ENCODE peak calls at places on chromosome 4, in four cellular contexts. Z is right atrium auricular region, H is K562, W is fibroblast of lung. J is an unnamed sample.

GRCh38 chr4:109266236-109266635 is 36.2 kb downstream of the COL25A1 start:
- DNase-seq in Z (no peak), H (no peak), W (no peak), J (no peak)

GRCh38 chr4:153488719-153489384 is 22.7 kb downstream of the TMEM131L start:
- DNase-seq in Z (no peak), H (no peak), W (peak; percentile 48), J (no peak)

GRCh38 chr4:155911905-155912304 is 8.4 kb downstream of the TDO2 start:
- DNase-seq in Z (no peak), H (no peak), W (no peak), J (no peak)

GRCh38 chr4:182608525-182608924 is 308.7 kb downstream of the DCTD start:
- DNase-seq in Z (no peak), H (no peak), W (no peak), J (no peak)

GRCh38 chr4:54277691-54278090 is 48.6 kb downstream of the PDGFRA start:
- DNase-seq in Z (no peak), H (no peak), W (peak; percentile 91), J (peak; percentile 29)

GRCh38 chr4:142697928-142698327 is 148.2 kb downstream of the INPP4B start:
- DNase-seq in Z (no peak), H (no peak), W (no peak), J (no peak)

GRCh38 chr4:27387706-27388105 is 527.1 kb downstream of the STIM2 start:
- DNase-seq in Z (no peak), H (no peak), W (no peak), J (no peak)

GRCh38 chr4:107876096-107876495 is 51.4 kb downstream of the SGMS2 start:
- DNase-seq in Z (no peak), H (no peak), W (no peak), J (no peak)

GRCh38 chr4:55553442-55553841 is 6.7 kb upstream of the CLOCK start:
- DNase-seq in Z (no peak), H (no peak), W (peak; percentile 68), J (no peak)

GRCh38 chr4:113821851-113822250 is 60.3 kb upstream of the CAMK2D start:
- DNase-seq in Z (no peak), H (no peak), W (peak; percentile 79), J (no peak)

GRCh38 chr4:86523333-86523732 is 70.8 kb upstream of the PTPN13 start:
- DNase-seq in Z (no peak), H (no peak), W (no peak), J (no peak)

GRCh38 chr4:156538210-156538609 is 433.4 kb downstream of the PDGFC start:
- DNase-seq in Z (no peak), H (no peak), W (peak; percentile 76), J (no peak)

GRCh38 chr4:3489451-3489962 is 26.4 kb downstream of the DOK7 start:
- DNase-seq in Z (no peak), H (no peak), W (no peak), J (no peak)

GRCh38 chr4:3838437-3839380 is 72.5 kb downstream of the ADRA2C start:
- DNase-seq in Z (no peak), H (no peak), W (no peak), J (no peak)

DNA sequence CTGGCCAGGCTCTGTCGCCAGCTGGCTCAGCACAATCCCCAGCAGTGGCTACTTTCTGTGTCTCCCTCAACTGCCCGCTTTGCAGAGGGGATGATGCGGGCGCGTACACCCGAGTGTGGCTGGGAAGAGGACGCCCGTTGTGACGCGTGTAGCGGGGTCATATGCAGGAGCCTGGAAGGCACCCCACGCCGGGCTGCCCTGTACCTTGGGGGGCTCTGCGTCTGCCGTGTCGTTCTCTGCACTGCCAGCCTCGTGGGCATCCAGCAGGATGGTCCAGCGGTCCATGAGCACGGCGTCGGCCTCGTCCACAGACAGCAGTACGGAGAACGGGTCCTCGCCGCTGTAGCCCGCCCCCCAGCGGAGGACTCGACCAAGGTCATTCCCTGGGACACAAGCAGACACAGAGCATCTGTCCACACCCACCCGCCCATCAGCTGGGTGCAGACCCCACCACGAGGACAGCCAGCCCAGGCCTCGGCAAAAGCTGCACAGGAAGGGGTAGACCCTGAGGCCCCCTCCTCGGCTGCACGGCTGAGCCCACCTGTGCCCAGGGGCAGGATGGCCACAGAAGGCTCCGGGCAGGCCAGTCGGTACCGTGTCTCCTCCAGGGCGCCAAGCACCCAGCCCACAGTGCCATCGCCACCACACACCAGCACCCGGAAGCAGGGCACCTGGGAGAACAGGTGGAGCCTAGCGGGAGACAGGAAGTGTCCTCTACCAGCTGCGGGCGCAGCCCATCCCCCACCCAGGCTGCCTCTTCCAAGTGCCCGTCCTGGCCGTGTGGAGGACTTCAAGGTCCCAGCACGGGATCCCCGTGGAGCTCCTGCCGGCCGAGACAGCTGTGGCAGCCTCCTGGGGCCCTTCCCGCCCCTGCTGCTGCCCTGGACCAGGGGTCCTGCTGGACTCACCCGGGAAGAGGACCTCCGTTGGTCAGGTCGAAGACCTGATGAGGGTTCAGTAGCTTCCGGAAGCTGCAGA is 10.8 kb downstream of the DGKQ start:
- DNase-seq in Z (no peak), H (no peak), W (no peak), J (no peak)
- H3K4me3 ChIP-seq in Z (no peak overlapping the region), H (no peak overlapping the region), W (no peak overlapping the region), J (no peak overlapping the region)

GRCh38 chr4:892780-893179 is 39.3 kb downstream of the GAK start:
- DNase-seq in Z (no peak), H (no peak), W (no peak), J (no peak)
- H3K36me3 ChIP-seq in Z (peaks cover 71% of the 10 kb centered on the region), H (peaks cover 83% of the 10 kb centered on the region), W (peaks cover 37% of the 10 kb centered on the region), J (no peaks in the 10 kb centered on the region)

GRCh38 chr4:140174535-140174934 is 20.6 kb upstream of the MAML3 start:
- DNase-seq in Z (no peak), H (no peak), W (no peak), J (no peak)

GRCh38 chr4:140180577-140180976 is 26.6 kb upstream of the MAML3 start:
- DNase-seq in Z (no peak), H (no peak), W (no peak), J (no peak)

GRCh38 chr4:140172960-140173359 is 19.0 kb upstream of the MAML3 start:
- DNase-seq in Z (no peak), H (no peak), W (no peak), J (no peak)

GRCh38 chr4:140176735-140177134 is 22.8 kb upstream of the MAML3 start:
- DNase-seq in Z (no peak), H (no peak), W (peak; percentile 76), J (no peak)
- H3K4me3 ChIP-seq in Z (no peak overlapping the region), H (no peak overlapping the region), W (no peak overlapping the region), J (no peak overlapping the region)

DNA sequence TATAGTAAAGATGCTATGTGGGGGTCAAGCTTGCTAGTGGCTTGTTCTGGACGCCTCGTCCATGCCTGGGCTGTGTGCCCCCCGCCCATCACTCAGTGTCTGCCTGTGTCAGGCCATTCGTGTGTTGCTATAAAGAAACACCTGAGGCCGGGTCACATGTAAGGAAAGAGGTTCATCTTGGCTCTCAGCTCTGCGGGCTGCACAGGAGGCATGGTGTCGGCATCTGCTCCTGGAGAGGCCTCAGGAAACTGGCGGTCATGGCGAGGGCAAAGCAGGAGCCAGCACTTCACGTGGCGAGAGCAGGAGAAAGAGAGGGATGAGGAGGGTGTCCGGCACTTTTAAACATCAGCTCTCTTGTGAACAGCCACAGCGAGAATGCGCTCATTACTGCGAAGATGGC is 25.2 kb downstream of the PIGG start:
- DNase-seq in Z (no peak), H (no peak), W (no peak), J (no peak)
- H3K36me3 ChIP-seq in Z (peaks cover 63% of the 10 kb centered on the region), H (peaks cover 68% of the 10 kb centered on the region), W (peaks cover 26% of the 10 kb centered on the region), J (no peaks in the 10 kb centered on the region)

GRCh38 chr4:40628888-40629287 is 776 bp downstream of the RBM47 start:
- DNase-seq in Z (no peak), H (no peak), W (no peak), J (no peak)

GRCh38 chr4:40629401-40630334 is at the start of gene RBM47:
- DNase-seq in Z (no peak), H (no peak), W (peak; percentile 60), J (no peak)

GRCh38 chr4:40626183-40626990 is 3.3 kb downstream of the RBM47 start:
- DNase-seq in Z (no peak), H (no peak), W (peak; percentile 60), J (no peak)

GRCh38 chr4:40627540-40627939 is 2.1 kb downstream of the RBM47 start:
- DNase-seq in Z (no peak), H (no peak), W (no peak), J (no peak)

DNA sequence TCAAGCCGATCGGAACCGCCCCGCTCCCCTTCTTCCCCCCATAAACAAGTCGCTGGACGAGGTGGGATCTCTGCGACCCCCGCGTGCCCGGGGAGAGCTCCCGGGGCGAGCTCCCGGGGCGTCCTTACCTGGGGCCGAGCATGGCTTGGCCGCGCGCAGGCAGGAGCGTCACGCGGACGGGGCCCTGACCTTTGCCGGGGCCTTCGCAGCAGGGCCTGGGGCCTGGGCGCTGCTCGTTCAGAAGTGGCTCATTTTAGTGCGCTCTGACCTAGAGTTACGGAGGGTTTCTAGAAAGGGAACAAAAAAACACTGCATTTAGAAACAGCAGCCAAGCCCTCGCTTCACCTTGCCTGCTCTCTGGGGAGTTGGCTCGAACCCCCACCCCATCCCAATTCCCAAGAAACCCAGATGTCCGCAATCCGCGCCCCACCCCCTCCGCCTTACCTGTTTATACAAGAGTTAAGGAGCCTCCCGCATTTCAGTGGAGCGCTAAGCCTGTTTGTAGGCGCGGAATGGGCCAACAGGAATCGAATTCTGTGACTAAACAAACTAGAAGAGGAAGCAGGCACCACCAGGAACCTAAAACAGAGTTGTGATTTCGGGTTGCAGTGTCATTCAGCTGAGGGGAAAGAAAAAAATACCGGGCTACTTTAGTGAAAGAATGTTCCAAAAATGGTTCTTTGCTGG is 814 bp upstream of the RBM47 start:
- DNase-seq in Z (peak; percentile 64), H (no peak), W (no peak), J (no peak)
- H3K4me3 ChIP-seq in Z (peak overlapping the region; percentile 55), H (no peak overlapping the region), W (no peak overlapping the region), J (peak overlapping the region; percentile 57)

GRCh38 chr4:120064887-120065286 is 1.8 kb downstream of the MAD2L1 start:
- DNase-seq in Z (no peak), H (no peak), W (no peak), J (no peak)

GRCh38 chr4:120066182-120066524 is 495 bp downstream of the MAD2L1 start:
- DNase-seq in Z (no peak), H (peak; percentile 52), W (no peak), J (no peak)

GRCh38 chr4:120066525-120067333 is at the start of gene MAD2L1:
- DNase-seq in Z (peak; percentile 99), H (peak; percentile 94), W (peak; percentile 96), J (peak; percentile 94)

GRCh38 chr4:120057416-120057815 is 9.2 kb downstream of the MAD2L1 start:
- DNase-seq in Z (no peak), H (no peak), W (no peak), J (no peak)

GRCh38 chr4:120062663-120063195 is 3.9 kb downstream of the MAD2L1 start:
- DNase-seq in Z (no peak), H (no peak), W (no peak), J (no peak)
- H3K36me3 ChIP-seq in Z (no peaks in the 10 kb centered on the region), H (peaks cover 72% of the 10 kb centered on the region), W (no peaks in the 10 kb centered on the region), J (no peaks in the 10 kb centered on the region)

DNA sequence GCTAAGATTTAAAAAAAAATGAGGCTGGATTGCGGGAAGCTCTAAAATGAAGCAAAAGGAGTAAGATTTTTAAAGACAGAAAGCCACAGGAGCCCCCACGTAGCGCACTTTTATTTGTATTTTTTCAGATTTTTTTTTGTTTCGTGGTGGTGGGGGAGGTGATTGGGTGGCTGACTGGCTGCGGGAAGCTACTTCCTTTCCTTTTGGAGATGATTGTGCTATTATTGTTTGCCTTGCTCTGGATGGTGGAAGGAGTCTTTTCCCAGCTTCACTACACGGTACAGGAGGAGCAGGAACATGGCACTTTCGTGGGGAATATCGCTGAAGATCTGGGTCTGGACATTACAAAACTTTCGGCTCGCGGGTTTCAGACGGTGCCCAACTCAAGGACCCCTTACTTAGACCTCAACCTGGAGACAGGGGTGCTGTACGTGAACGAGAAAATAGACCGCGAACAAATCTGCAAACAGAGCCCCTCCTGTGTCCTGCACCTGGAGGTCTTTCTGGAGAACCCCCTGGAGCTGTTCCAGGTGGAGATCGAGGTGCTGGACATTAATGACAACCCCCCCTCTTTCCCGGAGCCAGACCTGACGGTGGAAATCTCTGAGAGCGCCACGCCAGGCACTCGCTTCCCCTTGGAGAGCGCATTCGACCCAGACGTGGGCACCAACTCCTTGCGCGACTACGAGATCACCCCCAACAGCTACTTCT is 993 bp downstream of the PCDH10 start:
- DNase-seq in Z (no peak), H (no peak), W (peak; percentile 39), J (no peak)
- H3K4me3 ChIP-seq in Z (peak overlapping the region; percentile 40), H (no peak overlapping the region), W (peak overlapping the region; percentile 47), J (peak overlapping the region; percentile 35)